ENCODE peak calls at places on chromosomes 11 and 22, in eight cellular contexts. C, U, G, D, J, L, I and S are unnamed samples.
A peak's percentile ranks its signal among the peaks of the same experiment; 100 is the strongest.

GRCh38 chr11:117921893-117922292 is 7.3 kb downstream of the TMPRSS13 start:
- DNase-seq in C (no peak), U (no peak), G (no peak), D (no peak), J (no peak), L (no peak), I (no peak), S (no peak)

GRCh38 chr22:40668611-40669390 is 10.5 kb upstream of the MCHR1 start:
- DNase-seq in C (peak; percentile 43), U (peak; percentile 52), G (peak; percentile 66), D (no peak), J (no peak), L (no peak), I (peak; percentile 65), S (no peak)

GRCh38 chr22:50507421-50507990 is at the start of gene LMF2:
- DNase-seq in C (peak; percentile 83), U (no peak), G (peak; percentile 69), D (peak; percentile 98), J (peak; percentile 83), L (peak; percentile 85), I (peak; percentile 83), S (no peak)

GRCh38 chr11:67441731-67442401 is 1.4 kb downstream of the CORO1B start:
- DNase-seq in C (no peak), U (no peak), G (no peak), D (no peak), J (peak; percentile 43), L (no peak), I (no peak), S (no peak)

GRCh38 chr11:76885390-76886097 is 24.8 kb downstream of the ACER3 start:
- DNase-seq in C (no peak), U (no peak), G (peak; percentile 69), D (no peak), J (no peak), L (no peak), I (peak; percentile 62), S (peak; percentile 10)

GRCh38 chr22:17430298-17430900 is 61.1 kb downstream of the CECR2 start:
- DNase-seq in C (no peak), U (no peak), G (no peak), D (no peak), J (no peak), L (no peak), I (no peak), S (peak; percentile 27)

GRCh38 chr11:44398266-44399045 is 88.5 kb upstream of the ALX4 start:
- DNase-seq in C (no peak), U (no peak), G (peak; percentile 77), D (no peak), J (no peak), L (no peak), I (no peak), S (no peak)

GRCh38 chr11:59429924-59430516 is 3.8 kb upstream of the OR5A2 start:
- DNase-seq in C (peak; percentile 82), U (peak; percentile 2), G (peak; percentile 53), D (peak; percentile 34), J (peak; percentile 27), L (peak; percentile 1), I (peak; percentile 42), S (peak; percentile 6)